ENCODE peak calls at places on chromosomes 3 and 15, in five cellular contexts. K is A549, N is IMR-90, D is K562, A is HepG2. R is an unnamed sample.

GRCh38 chr3:70003119-70003518 is 3.6 kb downstream of the SAMMSON start:
- DNase-seq in K (no peak), N (no peak), D (no peak), A (no peak), R (no peak)

GRCh38 chr3:98778383-98778782 is 15.2 kb downstream of the ST3GAL6 start:
- DNase-seq in K (no peak), N (peak), D (no peak), A (no peak), R (no peak)

GRCh38 chr3:60010778-60011177 is 961.0 kb upstream of the CFAP20DC start:
- DNase-seq in K (no peak), N (no peak), D (no peak), A (no peak), R (no peak)

GRCh38 chr3:25096536-25096935 is 331.5 kb upstream of the RARB start:
- DNase-seq in K (no peak), N (no peak), D (no peak), A (no peak), R (no peak)

GRCh38 chr3:174951023-174951422 is 91.9 kb downstream of the NAALADL2 start:
- DNase-seq in K (peak), N (peak), D (no peak), A (no peak), R (no peak)

GRCh38 chr3:194337965-194338753 is 13.0 kb downstream of the CPN2 start:
- DNase-seq in K (no peak), N (peak), D (no peak), A (no peak), R (no peak)

GRCh38 chr15:56984681-56985515 is 66.5 kb downstream of the TCF12 start:
- DNase-seq in K (no peak), N (peak), D (no peak), A (no peak), R (no peak)

GRCh38 chr15:29064290-29064689 is 178.5 kb downstream of the APBA2 start:
- DNase-seq in K (no peak), N (no peak), D (no peak), A (no peak), R (no peak)

GRCh38 chr15:81030368-81030739 is 29.6 kb downstream of the TLNRD1 start:
- DNase-seq in K (no peak), N (no peak), D (no peak), A (no peak), R (no peak)

GRCh38 chr3:174100744-174101143 is 703.2 kb downstream of the NLGN1 start:
- DNase-seq in K (no peak), N (peak), D (no peak), A (no peak), R (no peak)

GRCh38 chr3:50211930-50212329 is 6.9 kb downstream of the SLC38A3 start:
- DNase-seq in K (no peak), N (peak), D (no peak), A (no peak), R (no peak)

GRCh38 chr3:157201648-157202278 is 41.8 kb upstream of the CCNL1 start:
- DNase-seq in K (peak), N (peak), D (peak), A (peak), R (no peak)

GRCh38 chr15:100123611-100124010 is 218.2 kb downstream of the ADAMTS17 start:
- DNase-seq in K (no peak), N (no peak), D (no peak), A (no peak), R (no peak)

GRCh38 chr3:8954938-8955763 is 8.1 kb downstream of the RAD18 start:
- DNase-seq in K (no peak), N (peak), D (peak), A (no peak), R (no peak)

GRCh38 chr15:72365844-72366243 is 10.0 kb downstream of the HEXA start:
- DNase-seq in K (no peak), N (no peak), D (no peak), A (no peak), R (no peak)

GRCh38 chr3:127676921-127677351 is 4.2 kb downstream of the ABTB1 start:
- DNase-seq in K (no peak), N (no peak), D (no peak), A (no peak), R (peak)

GRCh38 chr15:35252351-35252865 is 167.3 kb upstream of the NANOGP8 start:
- DNase-seq in K (no peak), N (no peak), D (no peak), A (no peak), R (no peak)

GRCh38 chr3:124558898-124559649 is 171.2 kb upstream of the UMPS start:
- DNase-seq in K (peak), N (peak), D (peak), A (no peak), R (no peak)

GRCh38 chr15:28109626-28110415 is 10.7 kb upstream of the OCA2 start:
- DNase-seq in K (no peak), N (no peak), D (no peak), A (no peak), R (no peak)

GRCh38 chr3:38960953-38961622 is 90.7 kb downstream of the SCN11A start:
- DNase-seq in K (peak), N (peak), D (peak), A (peak), R (peak)

GRCh38 chr15:81890496-81890895 is 155.3 kb downstream of the MEX3B start:
- DNase-seq in K (no peak), N (no peak), D (no peak), A (no peak), R (no peak)

GRCh38 chr3:149089395-149089794 is 3.1 kb upstream of the HLTF start:
- DNase-seq in K (no peak), N (no peak), D (no peak), A (no peak), R (no peak)

GRCh38 chr3:139654637-139655365 is 23.0 kb downstream of the NMNAT3 start:
- DNase-seq in K (no peak), N (no peak), D (no peak), A (peak), R (no peak)

GRCh38 chr3:139434764-139435291 is 41.5 kb downstream of the RBP2 start:
- DNase-seq in K (peak), N (peak), D (no peak), A (no peak), R (no peak)

GRCh38 chr3:195061756-195062655 is 209.0 kb downstream of the XXYLT1 start:
- DNase-seq in K (no peak), N (no peak), D (no peak), A (no peak), R (no peak)

GRCh38 chr3:141413387-141414140 is 45.3 kb downstream of the ZBTB38 start:
- DNase-seq in K (peak), N (peak), D (no peak), A (no peak), R (no peak)

GRCh38 chr15:45640610-45641009 is 5.8 kb downstream of the SQOR start:
- DNase-seq in K (peak), N (peak), D (no peak), A (peak), R (no peak)

GRCh38 chr3:10558726-10559125 is 53.3 kb upstream of the ATP2B2 start:
- DNase-seq in K (no peak), N (no peak), D (no peak), A (no peak), R (no peak)
- TF ChIP-seq MAFK in K (no peak), N (no peak), D (no peak), A (no peak), R (no peak)

GRCh38 chr3:43907508-43907858 is 216.7 kb downstream of the ABHD5 start:
- DNase-seq in K (no peak), N (no peak), D (no peak), A (no peak), R (no peak)
- TF ChIP-seq MAFK in K (no peak), N (no peak), D (no peak), A (no peak), R (no peak)

GRCh38 chr15:88590771-88591170 is 30.4 kb upstream of the AEN start:
- DNase-seq in K (no peak), N (no peak), D (no peak), A (no peak), R (no peak)

GRCh38 chr15:88591384-88591783 is 29.8 kb upstream of the AEN start:
- DNase-seq in K (no peak), N (no peak), D (no peak), A (no peak), R (no peak)

DNA sequence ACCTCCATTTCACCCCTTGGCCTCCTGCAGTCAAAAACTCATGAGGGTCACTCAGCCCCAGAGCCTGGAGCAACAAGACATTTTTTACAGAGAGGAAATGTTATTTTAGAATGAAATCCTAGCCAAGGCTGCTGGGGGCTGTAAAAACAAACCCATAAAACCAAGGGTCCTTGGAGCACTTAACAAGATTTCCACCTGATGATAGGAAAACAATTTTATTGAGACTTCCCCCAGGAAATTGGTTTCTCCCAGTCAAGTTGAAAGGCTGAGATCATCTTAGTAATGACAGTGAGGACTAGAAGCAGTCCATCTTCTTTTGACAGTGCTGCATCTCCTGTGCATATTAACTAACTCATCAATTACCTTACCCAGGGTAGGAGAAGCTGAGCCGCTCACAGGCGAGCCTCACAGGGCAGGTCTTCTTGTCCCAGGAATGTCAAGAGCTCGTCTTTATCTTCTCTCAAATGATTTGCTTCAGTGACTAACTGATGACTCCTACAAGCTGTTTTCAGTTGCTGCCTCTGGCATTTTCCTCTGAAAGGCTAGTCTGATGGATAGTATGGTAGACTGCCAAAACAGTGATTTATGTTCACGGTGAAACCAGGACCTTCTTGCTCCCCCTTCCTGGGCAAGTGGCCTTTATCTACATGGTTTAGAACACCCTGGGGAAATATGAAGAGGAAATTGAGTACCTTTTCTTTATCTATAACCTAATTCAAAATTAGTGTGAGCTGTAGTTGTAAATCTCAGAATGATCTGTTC is 34.6 kb upstream of the AEN start:
- DNase-seq in K (no peak), N (peak), D (no peak), A (no peak), R (no peak)
- TF ChIP-seq MAFK in K (no peak), N (no peak), D (no peak), A (no peak), R (no peak)

DNA sequence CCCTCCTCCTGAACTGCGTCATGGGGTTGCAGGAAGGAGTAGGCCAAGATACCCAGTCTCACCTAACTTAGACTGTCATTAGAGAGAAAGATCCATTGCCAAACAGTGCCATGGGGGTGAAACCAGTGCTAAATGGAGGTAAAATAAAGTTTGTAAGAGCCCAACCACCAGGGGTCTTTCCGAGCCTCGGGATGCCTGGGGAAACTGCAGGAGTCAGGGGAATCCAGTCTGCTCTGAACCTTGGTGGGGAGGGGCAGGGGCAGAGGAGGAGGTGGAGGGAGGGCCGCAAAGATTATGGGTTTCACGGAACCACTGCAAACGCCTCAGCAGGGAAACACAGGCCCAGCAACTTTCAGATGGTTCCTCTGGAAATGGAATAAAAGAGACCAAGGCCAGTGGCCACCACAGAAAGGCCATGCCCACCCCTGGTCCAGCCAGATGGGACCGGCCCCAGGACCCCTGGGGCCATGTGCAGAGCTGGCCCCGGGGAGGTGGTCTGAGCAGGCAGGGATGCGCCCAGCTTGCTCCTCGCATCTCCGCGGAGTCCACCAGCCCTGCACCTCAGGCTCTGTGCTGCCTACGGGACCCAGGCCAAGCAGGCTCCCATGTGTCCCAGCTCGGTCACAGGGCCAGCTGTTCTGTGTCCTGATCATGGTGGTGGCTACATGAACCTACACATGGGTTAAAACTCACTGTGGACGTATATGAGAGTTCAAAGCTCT is 19.8 kb upstream of the GP9 start:
- DNase-seq in K (no peak), N (no peak), D (no peak), A (no peak), R (no peak)
- TF ChIP-seq MAFK in K (no peak), N (no peak), D (no peak), A (no peak), R (no peak)

DNA sequence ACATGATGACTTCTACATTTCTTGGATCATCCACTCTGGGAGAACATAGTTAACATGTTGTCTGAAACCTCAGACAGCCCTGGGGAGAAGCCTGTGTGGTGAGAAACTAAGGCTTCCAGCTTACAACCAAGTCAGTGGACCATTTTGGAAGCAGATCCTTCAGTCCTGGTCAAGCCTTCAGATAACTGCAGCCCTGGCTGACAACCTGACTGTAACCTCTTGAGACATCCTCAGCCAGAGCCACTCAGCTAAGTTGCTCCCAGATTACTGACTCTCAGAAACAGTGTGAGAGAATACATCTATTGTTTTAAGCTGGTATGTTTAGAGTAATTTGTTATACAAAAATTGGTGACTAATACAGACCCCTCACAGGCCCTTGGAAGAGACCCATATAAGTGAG is 50.9 kb upstream of the KPNA4 start:
- DNase-seq in K (no peak), N (peak), D (no peak), A (no peak), R (no peak)
- TF ChIP-seq MAFK in K (no peak), N (no peak), D (no peak), A (no peak), R (no peak)